ENCODE peak calls at places on chromosome 22, in nine cellular contexts. J, X, Y, B, G, D, R, Q and L are unnamed samples.

GRCh38 chr22:41862160-41862529 is 29.2 kb downstream of the SREBF2 start:
- DNase-seq in G (no peak), B (no peak), Y (peak; percentile 60), X (no peak), Q (no peak), D (no peak), J (no peak), R (no peak), L (no peak)

GRCh38 chr22:22710719-22711531 is 66.5 kb downstream of the GGTLC2 start:
- DNase-seq in R (peak; percentile 70), Y (peak; percentile 78), B (peak; percentile 46), G (no peak), Q (peak; percentile 82), X (peak; percentile 27), D (peak; percentile 41), J (peak; percentile 68), L (peak; percentile 92)

GRCh38 chr22:50536231-50536630 is 6.4 kb upstream of the TYMP start:
- DNase-seq in R (no peak), J (no peak), Q (peak; percentile 4), G (no peak), Y (no peak), X (no peak), D (no peak), B (no peak), L (no peak)

GRCh38 chr22:31530816-31531180 is 34.5 kb downstream of the SFI1 start:
- DNase-seq in Y (no peak), G (no peak), Q (no peak), J (no peak), R (no peak), X (no peak), D (no peak), B (no peak), L (no peak)

GRCh38 chr22:41047741-41048140 is 44.7 kb upstream of the EP300 start:
- DNase-seq in X (no peak), B (no peak), Y (no peak), Q (no peak), G (no peak), R (no peak), J (no peak), D (no peak), L (no peak)

GRCh38 chr22:50218996-50219727 is 18.4 kb downstream of the SELENOO start:
- DNase-seq in R (peak; percentile 77), G (peak; percentile 18), Y (peak; percentile 85), X (peak; percentile 74), Q (peak; percentile 90), B (no peak), D (peak; percentile 78), J (peak; percentile 84), L (peak; percentile 86)

GRCh38 chr22:45462034-45462655 is 40.5 kb upstream of the FBLN1 start:
- DNase-seq in J (no peak), X (no peak), Q (no peak), R (peak; percentile 76), B (no peak), G (no peak), D (no peak), Y (no peak), L (peak; percentile 61)

GRCh38 chr22:41021655-41022454 is 70.5 kb upstream of the EP300 start:
- DNase-seq in D (peak; percentile 17), Q (peak; percentile 91), X (peak; percentile 50), Y (peak; percentile 66), J (peak; percentile 71), R (peak; percentile 77), G (peak; percentile 41), B (peak; percentile 41), L (peak; percentile 87)

GRCh38 chr22:33579448-33580093 is 340.7 kb downstream of the LARGE1 start:
- DNase-seq in Q (peak; percentile 74), R (peak; percentile 91), G (peak; percentile 1), J (peak; percentile 27), X (no peak), D (no peak), B (peak; percentile 41), Y (peak; percentile 74), L (peak; percentile 94)

GRCh38 chr22:32202539-32203180 is 2.2 kb downstream of the RFPL2 start:
- DNase-seq in D (peak; percentile 45), G (peak; percentile 50), B (peak; percentile 47), J (peak; percentile 74), Y (peak; percentile 48), Q (no peak), R (peak; percentile 84), X (no peak), L (peak; percentile 85)

GRCh38 chr22:50305658-50306566 is 1.5 kb downstream of the PLXNB2 start:
- DNase-seq in J (peak; percentile 92), Y (peak; percentile 91), Q (peak; percentile 97), R (peak; percentile 51), D (peak; percentile 83), G (peak; percentile 66), X (peak; percentile 94), B (peak; percentile 80), L (peak; percentile 71)

DNA sequence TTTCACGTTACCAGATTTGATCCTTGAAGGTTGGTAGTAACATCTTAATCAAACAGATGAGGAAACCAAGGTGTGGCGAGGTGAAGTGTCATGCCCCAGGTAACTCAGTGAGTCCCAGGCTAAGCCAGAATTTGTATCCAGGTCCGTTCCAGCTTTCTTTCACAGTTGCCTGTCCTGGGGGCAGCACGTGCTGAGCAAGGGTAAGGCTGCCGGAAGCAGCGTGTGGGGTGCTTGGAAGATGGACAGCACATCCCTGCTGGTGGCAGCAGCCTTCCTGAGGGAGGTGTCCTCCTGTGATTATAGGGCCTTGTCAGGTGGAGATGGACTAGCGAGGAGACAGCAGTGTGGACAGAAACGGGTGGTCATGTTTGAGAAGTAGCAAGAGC is 50.9 kb downstream of the TRIOBP start:
- DNase-seq in J (no peak), Y (no peak), B (no peak), R (no peak), G (no peak), D (peak; percentile 14), X (no peak), Q (no peak), L (no peak)
- H3K4me1 ChIP-seq in J (peaks cover 64% of the 10 kb centered on the region), Y (peaks cover 50% of the 10 kb centered on the region), B (peaks cover 76% of the 10 kb centered on the region), R (peaks cover 10% of the 10 kb centered on the region), G (peaks cover 69% of the 10 kb centered on the region), D (peaks cover 60% of the 10 kb centered on the region), X (peaks cover 51% of the 10 kb centered on the region), Q (peaks cover 50% of the 10 kb centered on the region), L (peaks cover 23% of the 10 kb centered on the region)

GRCh38 chr22:21626735-21627469 is 2.9 kb downstream of the YDJC start:
- DNase-seq in X (no peak), B (no peak), D (no peak), Y (no peak), R (no peak), Q (no peak), G (no peak), J (no peak), L (no peak)
- H3K4me3 ChIP-seq in X (no peak overlapping the region), B (no peak overlapping the region), D (no peak overlapping the region), Y (no peak overlapping the region), R (no peak overlapping the region), Q (no peak overlapping the region), G (no peak overlapping the region), J (no peak overlapping the region), L (no peak overlapping the region)

GRCh38 chr22:30327864-30328345 is 1.2 kb upstream of the TBC1D10A start:
- DNase-seq in D (no peak), R (peak; percentile 72), G (peak; percentile 27), Y (no peak), B (no peak), J (no peak), X (no peak), Q (no peak), L (peak; percentile 77)
- TF ChIP-seq CTCF in D (no peak), R (peak; percentile 55), G (peak; percentile 36), Y (no peak), B (no peak), J (no peak), X (no peak), Q (peak; percentile 3), L (peak; percentile 66)

DNA sequence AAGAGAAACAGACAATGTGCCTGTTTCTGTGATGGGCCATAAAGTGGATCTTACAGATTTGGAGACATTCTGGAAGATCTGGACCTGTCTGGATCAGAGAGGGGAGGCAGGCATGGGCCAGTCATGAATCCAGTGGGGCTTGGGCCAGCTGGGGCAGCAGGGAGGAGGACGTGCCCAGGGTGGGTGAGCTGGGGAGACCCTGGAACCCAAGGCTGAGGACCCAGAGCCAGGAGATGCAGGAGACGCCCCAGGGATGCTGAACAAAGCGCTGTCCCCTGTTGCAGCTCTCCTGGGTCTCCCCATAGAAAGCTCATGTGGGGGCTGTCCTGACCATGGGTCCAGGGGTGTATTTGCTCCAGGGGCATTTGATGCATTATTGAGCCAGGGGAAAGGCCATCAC is 1.5 kb upstream of the APOBEC3A start:
- DNase-seq in G (no peak), Q (peak; percentile 62), B (no peak), Y (no peak), R (no peak), X (no peak), J (peak; percentile 14), D (no peak), L (no peak)
- H3K4me1 ChIP-seq in G (no peaks in the 10 kb centered on the region), Q (no peaks in the 10 kb centered on the region), B (peaks cover 7% of the 10 kb centered on the region), Y (no peaks in the 10 kb centered on the region), R (no peaks in the 10 kb centered on the region), X (no peaks in the 10 kb centered on the region), J (peaks cover 9% of the 10 kb centered on the region), D (no peaks in the 10 kb centered on the region), L (no peaks in the 10 kb centered on the region)

GRCh38 chr22:49004484-49005399 is 822.9 kb downstream of the BRD1 start:
- DNase-seq in Q (peak; percentile 8), R (no peak), J (no peak), B (no peak), D (no peak), Y (no peak), X (no peak), G (no peak), L (no peak)
- H3K4me3 ChIP-seq in Q (no peak overlapping the region), R (no peak overlapping the region), J (no peak overlapping the region), B (no peak overlapping the region), D (no peak overlapping the region), Y (no peak overlapping the region), X (no peak overlapping the region), G (no peak overlapping the region), L (no peak overlapping the region)